ENCODE peak calls at places on chromosomes 2 and 18, in five cellular contexts. A is suprapubic skin, P is psoas muscle, Y is fibroblast of lung, G is RWPE1. B is an unnamed sample.

GRCh38 chr2:212842544-212843185 is 304.1 kb upstream of the ERBB4 start:
- DNase-seq in A (no peak), P (no peak), Y (peak), G (peak), B (no peak)

GRCh38 chr2:84954329-84954728 is 16.6 kb upstream of the KCMF1 start:
- DNase-seq in A (no peak), P (no peak), Y (no peak), G (no peak), B (no peak)

GRCh38 chr2:108575132-108575966 is 41.1 kb downstream of the LIMS1 start:
- DNase-seq in A (no peak), P (no peak), Y (peak), G (no peak), B (no peak)

GRCh38 chr2:3864943-3865664 is 161.7 kb downstream of the DCDC2C start:
- DNase-seq in A (no peak), P (no peak), Y (no peak), G (no peak), B (no peak)

GRCh38 chr2:188181035-188181434 is 110.6 kb upstream of the GULP1 start:
- DNase-seq in A (no peak), P (no peak), Y (peak), G (no peak), B (no peak)

GRCh38 chr2:230347659-230348305 is 20.8 kb downstream of the SP140L start:
- DNase-seq in A (no peak), P (no peak), Y (peak), G (peak), B (no peak)

GRCh38 chr18:65206551-65207260 is 544.1 kb upstream of the CDH7 start:
- DNase-seq in A (no peak), P (no peak), Y (no peak), G (no peak), B (no peak)

GRCh38 chr2:9779572-9780264 is 63.6 kb upstream of the TAF1B start:
- DNase-seq in A (peak), P (no peak), Y (no peak), G (no peak), B (no peak)

GRCh38 chr2:158191076-158191566 is 89.4 kb downstream of the UPP2 start:
- DNase-seq in A (no peak), P (no peak), Y (no peak), G (no peak), B (no peak)

GRCh38 chr2:141035846-141036420 is 1094.9 kb downstream of the LRP1B start:
- DNase-seq in A (no peak), P (no peak), Y (peak), G (no peak), B (no peak)

GRCh38 chr2:40955042-40955441 is 503.2 kb upstream of the SLC8A1 start:
- DNase-seq in A (no peak), P (no peak), Y (no peak), G (no peak), B (no peak)

GRCh38 chr2:178304262-178304661 is 110.0 kb downstream of the OSBPL6 start:
- DNase-seq in A (no peak), P (no peak), Y (no peak), G (no peak), B (no peak)

GRCh38 chr2:153043385-153043784 is 325.0 kb downstream of the ARL6IP6 start:
- DNase-seq in A (no peak), P (no peak), Y (no peak), G (peak), B (no peak)

GRCh38 chr2:227010433-227010832 is 153.6 kb downstream of the COL4A4 start:
- DNase-seq in A (no peak), P (no peak), Y (peak), G (no peak), B (no peak)

GRCh38 chr2:221308507-221309054 is 263.5 kb downstream of the EPHA4 start:
- DNase-seq in A (no peak), P (no peak), Y (no peak), G (no peak), B (no peak)

GRCh38 chr2:29068513-29068912 is 5.8 kb downstream of the PCARE start:
- DNase-seq in A (no peak), P (no peak), Y (no peak), G (peak), B (no peak)

GRCh38 chr2:162058973-162059668 is 14.9 kb downstream of the DPP4 start:
- DNase-seq in A (no peak), P (no peak), Y (no peak), G (no peak), B (no peak)

GRCh38 chr2:235238537-235238936 is 255.3 kb upstream of the AGAP1 start:
- DNase-seq in A (no peak), P (peak), Y (peak), G (no peak), B (peak)

GRCh38 chr2:206701952-206702630 is 16.1 kb downstream of the DYTN start:
- DNase-seq in A (no peak), P (no peak), Y (no peak), G (no peak), B (no peak)

GRCh38 chr2:233053928-233054774 is 6.0 kb upstream of the INPP5D start:
- DNase-seq in A (peak), P (peak), Y (peak), G (peak), B (peak)

GRCh38 chr2:73952499-73953446 is 26.1 kb downstream of the DGUOK start:
- DNase-seq in A (no peak), P (no peak), Y (peak), G (no peak), B (peak)

GRCh38 chr2:4618141-4618540 is 914.8 kb downstream of the DCDC2C start:
- DNase-seq in A (no peak), P (no peak), Y (no peak), G (no peak), B (no peak)

GRCh38 chr2:176291768-176292393 is 22.6 kb downstream of the MTX2 start:
- DNase-seq in A (no peak), P (no peak), Y (no peak), G (no peak), B (no peak)

GRCh38 chr18:12656671-12657047 is 1.2 kb downstream of the SPIRE1 start:
- DNase-seq in A (no peak), P (no peak), Y (peak), G (no peak), B (no peak)

GRCh38 chr18:53817976-53818950 is 406.2 kb downstream of the MBD2 start:
- DNase-seq in A (no peak), P (no peak), Y (no peak), G (no peak), B (no peak)

GRCh38 chr2:169664600-169664977 is 29.6 kb downstream of the CFAP210 start:
- DNase-seq in A (no peak), P (no peak), Y (no peak), G (no peak), B (no peak)

GRCh38 chr2:169663247-169663646 is 31.0 kb downstream of the CFAP210 start:
- DNase-seq in A (no peak), P (no peak), Y (no peak), G (no peak), B (no peak)

GRCh38 chr2:169662744-169663143 is 31.5 kb downstream of the CFAP210 start:
- DNase-seq in A (no peak), P (no peak), Y (no peak), G (no peak), B (no peak)

GRCh38 chr2:169667583-169667982 is 26.6 kb downstream of the CFAP210 start:
- DNase-seq in A (no peak), P (no peak), Y (no peak), G (no peak), B (no peak)

GRCh38 chr2:169664978-169665930 is 29.0 kb downstream of the CFAP210 start:
- DNase-seq in A (no peak), P (no peak), Y (no peak), G (no peak), B (no peak)
- H3K27ac ChIP-seq in A (no peak), P (no peak), Y (no peak), G (no peak), B (no peak)

GRCh38 chr2:23905155-23905554 is 21.8 kb downstream of the ATAD2B start:
- DNase-seq in A (no peak), P (no peak), Y (no peak), G (no peak), B (no peak)
- H3K27ac ChIP-seq in A (no peak), P (no peak), Y (peak), G (no peak), B (no peak)

GRCh38 chr18:22177496-22177866 is 8.1 kb downstream of the GATA6 start:
- DNase-seq in A (no peak), P (no peak), Y (no peak), G (no peak), B (no peak)

GRCh38 chr18:22175326-22175725 is 5.9 kb downstream of the GATA6 start:
- DNase-seq in A (no peak), P (no peak), Y (no peak), G (no peak), B (no peak)

GRCh38 chr18:22174341-22175148 is 5.2 kb downstream of the GATA6 start:
- DNase-seq in A (no peak), P (no peak), Y (peak), G (no peak), B (no peak)

GRCh38 chr18:22176622-22177495 is 7.5 kb downstream of the GATA6 start:
- DNase-seq in A (no peak), P (no peak), Y (peak), G (no peak), B (no peak)

DNA sequence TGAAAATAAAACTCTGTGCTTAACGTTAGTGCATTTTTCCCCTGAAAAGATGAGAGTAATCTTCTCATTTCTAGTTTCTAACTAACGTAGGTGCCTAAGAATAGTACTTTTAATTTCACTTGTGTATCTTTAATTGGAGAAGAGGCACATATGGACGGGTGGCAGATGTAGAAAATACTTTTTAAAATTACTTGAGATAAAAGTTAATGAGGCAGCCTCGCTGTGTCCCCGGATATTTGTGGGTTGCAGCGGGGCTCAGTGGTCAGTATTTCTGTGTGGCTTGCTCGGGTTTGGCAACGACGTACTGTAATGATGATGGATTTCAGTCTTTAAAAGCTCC is 6.9 kb downstream of the GATA6 start:
- DNase-seq in A (no peak), P (no peak), Y (no peak), G (no peak), B (no peak)
- H3K27ac ChIP-seq in A (no peak), P (no peak), Y (no peak), G (no peak), B (no peak)

GRCh38 chr2:150643106-150643730 is 155.8 kb upstream of the RND3 start:
- DNase-seq in A (no peak), P (no peak), Y (no peak), G (no peak), B (no peak)

GRCh38 chr2:150639917-150640538 is 152.6 kb upstream of the RND3 start:
- DNase-seq in A (no peak), P (no peak), Y (peak), G (no peak), B (no peak)

GRCh38 chr2:150644298-150645067 is 157.0 kb upstream of the RND3 start:
- DNase-seq in A (no peak), P (no peak), Y (peak), G (no peak), B (no peak)

GRCh38 chr2:150639383-150639782 is 151.9 kb upstream of the RND3 start:
- DNase-seq in A (no peak), P (no peak), Y (no peak), G (no peak), B (no peak)
- H3K27ac ChIP-seq in A (no peak), P (no peak), Y (no peak), G (no peak), B (no peak)

DNA sequence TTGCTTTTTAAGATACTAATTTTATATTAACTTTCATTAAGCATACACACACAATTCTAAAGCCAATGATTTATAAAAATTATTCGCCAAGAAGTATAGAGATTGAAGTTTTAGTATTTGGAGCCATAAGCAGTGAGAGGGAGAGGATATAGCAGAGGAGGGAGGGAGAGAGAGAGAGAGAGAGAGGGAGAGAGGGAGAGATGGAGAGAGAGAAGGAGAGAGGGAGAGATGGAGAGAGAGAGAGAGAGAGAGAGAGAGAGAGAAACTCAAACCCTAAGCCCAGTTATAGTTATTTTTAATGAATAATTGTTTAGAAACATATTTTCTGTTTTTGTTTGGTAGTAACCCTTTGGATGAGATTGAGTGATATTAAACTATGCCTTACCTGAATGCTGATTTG is 5.3 kb downstream of the TWIST2 start:
- DNase-seq in A (no peak), P (no peak), Y (no peak), G (no peak), B (no peak)
- H3K27ac ChIP-seq in A (peak), P (no peak), Y (peak), G (no peak), B (no peak)